ENCODE peak calls at places on chromosomes 1 and 21, in six cellular contexts. W is GM23248; U is mesendoderm; B is AG09309; E is CD8-positive, alpha-beta T cell; Q is kidney. I is an unnamed sample.

GRCh38 chr1:224116131-224116530 is 2.2 kb downstream of the FBXO28 start:
- DNase-seq in E (no peak), U (peak; percentile 68), B (no peak), W (peak; percentile 73), Q (no peak), I (no peak)

GRCh38 chr21:33425825-33426224 is 22.6 kb downstream of the IFNGR2 start:
- DNase-seq in W (no peak), Q (no peak), U (no peak), B (no peak), E (no peak), I (no peak)

GRCh38 chr1:115429242-115429641 is 91.2 kb upstream of the NGF start:
- DNase-seq in W (peak; percentile 84), E (no peak), Q (no peak), B (no peak), U (no peak), I (no peak)

GRCh38 chr1:88029142-88029541 is 654.9 kb upstream of the PKN2 start:
- DNase-seq in E (no peak), U (peak; percentile 72), Q (no peak), W (peak; percentile 33), B (no peak), I (no peak)

GRCh38 chr1:107588321-107588720 is 376.7 kb downstream of the VAV3 start:
- DNase-seq in U (no peak), Q (no peak), B (no peak), W (no peak), E (no peak), I (no peak)

GRCh38 chr21:37827878-37828277 is 88.4 kb downstream of the KCNJ6 start:
- DNase-seq in B (no peak), W (no peak), U (no peak), E (no peak), Q (no peak), I (no peak)

GRCh38 chr1:117427297-117427696 is 60.0 kb downstream of the MAN1A2 start:
- DNase-seq in U (no peak), Q (no peak), W (peak; percentile 32), B (no peak), E (no peak), I (no peak)

GRCh38 chr1:116690809-116691323 is 23.3 kb upstream of the IGSF3 start:
- DNase-seq in E (no peak), W (peak; percentile 32), Q (no peak), B (no peak), U (no peak), I (no peak)

GRCh38 chr1:208455821-208456220 is 211.6 kb upstream of the PLXNA2 start:
- DNase-seq in Q (no peak), B (no peak), W (peak; percentile 51), U (no peak), E (no peak), I (no peak)

GRCh38 chr1:207919523-207920210 is 8.7 kb upstream of the CD34 start:
- DNase-seq in B (peak; percentile 31), W (peak; percentile 56), Q (no peak), U (no peak), E (no peak), I (no peak)

DNA sequence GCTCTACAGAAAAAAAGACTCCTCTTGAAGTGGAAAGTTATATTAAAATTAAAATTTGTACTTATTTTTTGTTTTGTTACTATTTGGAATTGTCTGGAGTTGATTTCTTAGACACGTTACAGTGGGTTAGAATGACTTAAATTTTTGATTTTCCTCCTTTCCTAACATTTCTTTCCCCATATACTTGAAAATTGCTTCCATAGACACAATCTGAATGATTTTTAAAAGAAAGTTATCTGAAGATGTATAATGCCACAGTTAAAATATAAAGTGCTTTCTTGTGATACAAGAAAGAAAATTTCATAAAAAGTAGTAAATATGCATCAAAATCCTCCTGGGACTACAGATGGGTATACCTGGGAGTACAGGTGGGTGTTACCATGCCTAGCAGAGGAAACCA is 2.3 kb downstream of the HS2ST1 start:
- DNase-seq in Q (no peak), E (no peak), B (no peak), W (no peak), U (no peak), I (no peak)
- H3K4me3 ChIP-seq in Q (no peak overlapping the region), E (no peak overlapping the region), B (no peak overlapping the region), W (no peak overlapping the region), U (no peak overlapping the region), I (no peak overlapping the region)

DNA sequence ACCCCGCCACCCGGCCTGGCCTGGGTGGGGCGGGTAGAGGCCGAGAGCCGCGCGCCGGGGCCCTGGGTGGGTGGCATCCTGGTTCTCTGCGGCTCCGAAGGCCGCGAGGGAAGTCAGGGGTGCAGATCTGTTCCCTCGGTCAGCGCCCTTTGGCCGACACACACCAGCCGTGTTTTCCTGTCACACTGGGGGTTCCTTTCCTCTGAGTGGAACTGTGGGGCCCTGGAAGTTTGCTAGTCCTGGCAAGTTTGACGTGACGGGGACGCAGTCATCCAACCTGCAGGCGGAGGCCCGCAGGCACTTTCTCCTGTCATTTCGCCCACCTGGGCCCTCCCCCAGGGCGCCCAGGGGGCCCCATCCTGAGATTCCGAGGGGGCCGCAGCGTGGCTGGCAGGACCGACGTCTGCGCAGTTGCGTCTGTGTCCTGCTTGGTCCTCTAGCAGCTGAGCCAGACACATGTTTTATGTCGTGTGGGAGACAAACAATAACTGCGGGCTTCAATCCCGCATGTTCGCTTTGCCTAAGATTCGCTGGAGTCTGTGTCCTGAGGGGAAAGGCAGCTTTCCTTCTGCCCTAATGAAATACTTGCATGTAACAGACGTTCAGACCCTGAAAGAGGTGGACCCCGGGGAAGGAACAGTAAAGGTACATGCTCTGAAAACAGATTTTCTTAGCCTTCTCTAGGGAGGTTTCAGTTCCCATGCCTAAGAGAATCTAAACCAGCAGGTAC is 1.5 kb downstream of the FAM163A start:
- DNase-seq in W (no peak), B (no peak), U (no peak), Q (no peak), E (no peak), I (no peak)
- H3K4me3 ChIP-seq in W (no peak overlapping the region), B (no peak overlapping the region), U (no peak overlapping the region), Q (no peak overlapping the region), E (no peak overlapping the region), I (peak overlapping the region; percentile 24)

GRCh38 chr1:2104621-2105427 is 54.6 kb downstream of the PRKCZ start:
- DNase-seq in B (no peak), W (peak; percentile 23), U (peak; percentile 36), E (no peak), Q (peak; percentile 69), I (no peak)

GRCh38 chr1:2102753-2103152 is 52.5 kb downstream of the PRKCZ start:
- DNase-seq in Q (peak; percentile 48), U (no peak), W (no peak), B (no peak), E (no peak), I (no peak)

GRCh38 chr1:2103901-2104590 is 53.8 kb downstream of the PRKCZ start:
- DNase-seq in Q (peak; percentile 57), B (no peak), U (no peak), E (no peak), W (no peak), I (no peak)

GRCh38 chr1:2101946-2102345 is 51.7 kb downstream of the PRKCZ start:
- DNase-seq in Q (peak; percentile 31), U (no peak), E (no peak), W (no peak), B (no peak), I (no peak)

GRCh38 chr1:2103266-2103900 is 53.2 kb downstream of the PRKCZ start:
- DNase-seq in W (no peak), U (no peak), B (no peak), E (no peak), Q (peak; percentile 49), I (no peak)
- H3K4me3 ChIP-seq in W (no peak overlapping the region), U (no peak overlapping the region), B (no peak overlapping the region), E (no peak overlapping the region), Q (no peak overlapping the region), I (no peak overlapping the region)

GRCh38 chr1:238186887-238187574 is 296.3 kb upstream of the ZP4 start:
- DNase-seq in W (no peak), Q (no peak), E (no peak), B (no peak), U (no peak), I (no peak)
- H3K4me3 ChIP-seq in W (no peak overlapping the region), Q (no peak overlapping the region), E (no peak overlapping the region), B (no peak overlapping the region), U (no peak overlapping the region), I (no peak overlapping the region)

DNA sequence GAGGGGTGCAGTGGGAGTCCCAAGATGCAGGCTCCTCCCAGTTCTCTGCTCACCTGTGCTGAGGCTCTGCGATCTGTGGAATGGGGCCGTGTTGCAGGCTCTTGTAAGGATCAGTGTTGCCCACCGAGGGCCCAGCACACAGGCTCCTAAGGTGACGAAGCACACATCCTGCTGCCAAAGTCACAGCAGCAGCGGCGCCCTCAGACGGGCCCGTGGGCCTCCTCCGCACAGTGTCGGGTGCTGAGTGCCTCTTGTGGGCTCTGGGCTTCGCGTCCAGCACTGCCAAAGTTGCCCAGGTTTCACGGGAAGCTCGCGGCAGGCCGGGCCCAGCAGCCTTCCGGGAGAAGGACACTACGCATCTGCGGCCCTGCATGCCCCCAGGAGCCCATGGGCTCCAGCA is 72.1 kb upstream of the ABCG1 start:
- DNase-seq in Q (peak; percentile 71), W (no peak), E (no peak), U (no peak), B (no peak), I (no peak)
- H3K4me3 ChIP-seq in Q (no peak overlapping the region), W (no peak overlapping the region), E (no peak overlapping the region), U (no peak overlapping the region), B (no peak overlapping the region), I (no peak overlapping the region)

GRCh38 chr1:41718444-41719028 is 200.2 kb downstream of the HIVEP3 start:
- DNase-seq in Q (no peak), W (no peak), U (no peak), E (no peak), B (no peak), I (no peak)

GRCh38 chr1:41722184-41722583 is 196.5 kb downstream of the HIVEP3 start:
- DNase-seq in U (no peak), E (no peak), Q (no peak), B (no peak), W (no peak), I (no peak)

GRCh38 chr1:41719590-41719989 is 199.1 kb downstream of the HIVEP3 start:
- DNase-seq in Q (no peak), W (no peak), B (no peak), E (no peak), U (no peak), I (no peak)

GRCh38 chr1:41719128-41719527 is 199.6 kb downstream of the HIVEP3 start:
- DNase-seq in U (no peak), E (no peak), W (no peak), Q (no peak), B (no peak), I (no peak)

DNA sequence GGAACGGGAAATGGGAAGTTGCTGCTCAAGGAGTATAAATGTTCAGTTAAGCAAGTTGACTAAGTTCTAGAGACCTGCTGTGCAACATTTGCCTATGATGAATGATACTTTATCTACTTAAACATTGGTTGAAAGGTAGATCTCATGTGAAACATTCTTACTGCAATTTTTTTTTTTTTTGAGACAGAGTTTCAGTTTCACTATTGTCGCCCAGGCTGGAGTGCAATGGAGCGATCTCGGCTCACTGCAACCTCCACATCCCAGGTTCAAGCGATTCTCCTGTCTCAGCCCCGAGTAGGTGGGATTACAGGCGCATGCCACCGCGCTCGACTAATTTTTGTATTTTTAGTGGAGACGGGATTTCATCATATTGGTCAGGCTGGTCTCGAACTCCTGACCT is 197.7 kb downstream of the HIVEP3 start:
- DNase-seq in B (no peak), W (no peak), E (no peak), U (no peak), Q (no peak), I (no peak)
- H3K4me3 ChIP-seq in B (no peak overlapping the region), W (no peak overlapping the region), E (no peak overlapping the region), U (no peak overlapping the region), Q (no peak overlapping the region), I (no peak overlapping the region)